ENCODE peak calls at places on chromosomes 1 and 21, in nine cellular contexts. One of them, this sample, is unnamed. For H3K9me2, the result is how much of the 10 kb centered on the place peaks cover.

GRCh38 chr1:56258395-56258794 is 321.0 kb downstream of the PLPP3 start:
- DNase-seq in PC-9: no peak
- DNase-seq in GM23338: peak
- DNase-seq in Karpas-422: no peak
- DNase-seq in PC-3: no peak
- DNase-seq in OCI-LY7: no peak
- DNase-seq in HCT116: no peak
- DNase-seq in GM23248: no peak
- DNase-seq in MM.1S: no peak
- DNase-seq in this sample: no peak

GRCh38 chr21:42120904-42121535 is 49.9 kb downstream of the UMODL1 start:
- DNase-seq in GM23248: no peak
- DNase-seq in PC-9: no peak
- DNase-seq in Karpas-422: peak
- DNase-seq in OCI-LY7: peak
- DNase-seq in GM23338: no peak
- DNase-seq in MM.1S: no peak
- DNase-seq in HCT116: no peak
- DNase-seq in PC-3: no peak
- DNase-seq in this sample: no peak

GRCh38 chr1:87367549-87367948 is 38.9 kb downstream of the LMO4 start:
- DNase-seq in Karpas-422: no peak
- DNase-seq in MM.1S: no peak
- DNase-seq in HCT116: no peak
- DNase-seq in GM23248: no peak
- DNase-seq in PC-9: no peak
- DNase-seq in OCI-LY7: no peak
- DNase-seq in PC-3: no peak
- DNase-seq in GM23338: no peak
- DNase-seq in this sample: no peak

GRCh38 chr1:51756290-51756689 is 122.2 kb downstream of the NRDC start:
- DNase-seq in PC-9: no peak
- DNase-seq in OCI-LY7: no peak
- DNase-seq in PC-3: no peak
- DNase-seq in GM23338: no peak
- DNase-seq in GM23248: no peak
- DNase-seq in Karpas-422: no peak
- DNase-seq in MM.1S: no peak
- DNase-seq in HCT116: no peak
- DNase-seq in this sample: no peak

GRCh38 chr21:8991088-8991907 is 1530.1 kb upstream of the TPTE start:
- DNase-seq in MM.1S: no peak
- DNase-seq in Karpas-422: peak
- DNase-seq in GM23338: peak
- DNase-seq in HCT116: no peak
- DNase-seq in GM23248: no peak
- DNase-seq in OCI-LY7: no peak
- DNase-seq in PC-3: peak
- DNase-seq in PC-9: no peak
- DNase-seq in this sample: no peak

GRCh38 chr1:222552882-222553281 is 5.0 kb upstream of the HHIPL2 start:
- DNase-seq in Karpas-422: no peak
- DNase-seq in PC-3: no peak
- DNase-seq in GM23338: no peak
- DNase-seq in HCT116: no peak
- DNase-seq in OCI-LY7: no peak
- DNase-seq in MM.1S: no peak
- DNase-seq in PC-9: no peak
- DNase-seq in GM23248: peak
- DNase-seq in this sample: no peak

GRCh38 chr1:43367026-43367903 is 546 bp downstream of the ELOVL1 start:
- DNase-seq in PC-3: peak
- DNase-seq in GM23338: peak
- DNase-seq in OCI-LY7: peak
- DNase-seq in MM.1S: peak
- DNase-seq in PC-9: no peak
- DNase-seq in GM23248: peak
- DNase-seq in Karpas-422: peak
- DNase-seq in HCT116: peak
- DNase-seq in this sample: peak

GRCh38 chr1:97999320-97999719 is 78.5 kb upstream of the DPYD start:
- DNase-seq in GM23248: peak
- DNase-seq in HCT116: no peak
- DNase-seq in GM23338: no peak
- DNase-seq in Karpas-422: no peak
- DNase-seq in PC-3: no peak
- DNase-seq in OCI-LY7: no peak
- DNase-seq in PC-9: no peak
- DNase-seq in MM.1S: no peak
- DNase-seq in this sample: no peak

GRCh38 chr1:213017447-213018273 is 2.0 kb upstream of the ANGEL2 start:
- DNase-seq in HCT116: no peak
- DNase-seq in Karpas-422: no peak
- DNase-seq in MM.1S: no peak
- DNase-seq in PC-9: no peak
- DNase-seq in OCI-LY7: no peak
- DNase-seq in GM23338: no peak
- DNase-seq in PC-3: peak
- DNase-seq in GM23248: peak
- DNase-seq in this sample: no peak

GRCh38 chr1:184514447-184514846 is 127.6 kb downstream of the C1orf21 start:
- DNase-seq in OCI-LY7: no peak
- DNase-seq in PC-3: no peak
- DNase-seq in PC-9: no peak
- DNase-seq in GM23248: no peak
- DNase-seq in Karpas-422: no peak
- DNase-seq in GM23338: no peak
- DNase-seq in HCT116: no peak
- DNase-seq in MM.1S: no peak
- DNase-seq in this sample: no peak

GRCh38 chr1:47436979-47437517 is 796 bp upstream of the FOXD2 start:
- DNase-seq in GM23338: peak
- DNase-seq in HCT116: no peak
- DNase-seq in PC-3: peak
- DNase-seq in MM.1S: no peak
- DNase-seq in PC-9: no peak
- DNase-seq in OCI-LY7: peak
- DNase-seq in Karpas-422: peak
- DNase-seq in GM23248: peak
- DNase-seq in this sample: no peak

GRCh38 chr1:221331263-221332183 is 410.4 kb downstream of the DUSP10 start:
- DNase-seq in GM23248: no peak
- DNase-seq in PC-9: no peak
- DNase-seq in PC-3: no peak
- DNase-seq in Karpas-422: no peak
- DNase-seq in MM.1S: no peak
- DNase-seq in HCT116: no peak
- DNase-seq in GM23338: no peak
- DNase-seq in OCI-LY7: no peak
- DNase-seq in this sample: no peak

GRCh38 chr1:52748119-52748518 is 21.9 kb downstream of the ZYG11B start:
- DNase-seq in OCI-LY7: peak
- DNase-seq in HCT116: no peak
- DNase-seq in GM23248: peak
- DNase-seq in PC-9: no peak
- DNase-seq in MM.1S: no peak
- DNase-seq in GM23338: no peak
- DNase-seq in Karpas-422: no peak
- DNase-seq in PC-3: peak
- DNase-seq in this sample: no peak

GRCh38 chr1:180917306-180918065 is 4.8 kb downstream of the KIAA1614 start:
- DNase-seq in PC-9: peak
- DNase-seq in MM.1S: no peak
- DNase-seq in GM23338: peak
- DNase-seq in GM23248: peak
- DNase-seq in OCI-LY7: no peak
- DNase-seq in HCT116: peak
- DNase-seq in Karpas-422: no peak
- DNase-seq in PC-3: no peak
- DNase-seq in this sample: no peak

GRCh38 chr1:202268032-202268431 is 73.7 kb downstream of the UBE2T start:
- DNase-seq in PC-9: no peak
- DNase-seq in PC-3: no peak
- DNase-seq in MM.1S: no peak
- DNase-seq in Karpas-422: no peak
- DNase-seq in OCI-LY7: no peak
- DNase-seq in GM23248: no peak
- DNase-seq in GM23338: no peak
- DNase-seq in HCT116: no peak
- DNase-seq in this sample: no peak

GRCh38 chr1:184624626-184625025 is 130.0 kb downstream of the EDEM3 start:
- DNase-seq in GM23248: peak
- DNase-seq in MM.1S: no peak
- DNase-seq in PC-3: peak
- DNase-seq in GM23338: no peak
- DNase-seq in OCI-LY7: no peak
- DNase-seq in HCT116: no peak
- DNase-seq in Karpas-422: no peak
- DNase-seq in PC-9: no peak
- DNase-seq in this sample: no peak

GRCh38 chr1:220300442-220301121 is 28.3 kb upstream of the RAB3GAP2 start:
- DNase-seq in Karpas-422: no peak
- DNase-seq in MM.1S: peak
- DNase-seq in GM23248: peak
- DNase-seq in PC-9: peak
- DNase-seq in HCT116: no peak
- DNase-seq in OCI-LY7: no peak
- DNase-seq in PC-3: peak
- DNase-seq in GM23338: peak
- DNase-seq in this sample: peak

DNA sequence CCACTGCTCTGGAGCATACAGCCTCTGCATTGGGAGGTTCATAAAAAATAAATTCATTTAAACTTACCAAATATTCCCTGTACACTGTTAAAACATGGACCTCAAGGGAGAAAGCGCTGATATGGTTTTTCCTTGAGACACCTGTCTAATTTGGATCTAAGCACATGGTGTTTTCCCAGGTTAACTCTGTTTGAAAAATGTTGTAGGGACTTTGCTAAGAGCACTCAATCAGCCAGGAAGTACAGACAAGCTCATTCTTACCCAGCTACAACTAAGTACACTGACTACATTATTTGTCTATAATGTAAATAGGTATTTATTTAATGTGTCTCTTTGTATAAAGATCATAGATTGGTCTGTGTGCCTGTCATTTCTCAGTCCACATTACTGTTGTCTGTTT is 61.8 kb upstream of the BCAR3 start:
- DNase-seq in PC-3: no peak
- DNase-seq in OCI-LY7: no peak
- DNase-seq in Karpas-422: no peak
- DNase-seq in HCT116: no peak
- DNase-seq in GM23338: no peak
- DNase-seq in PC-9: no peak
- DNase-seq in MM.1S: no peak
- DNase-seq in GM23248: no peak
- DNase-seq in this sample: no peak
- H3K9me2 ChIP-seq in PC-3: under half
- H3K9me2 ChIP-seq in OCI-LY7: under half
- H3K9me2 ChIP-seq in Karpas-422: under half
- H3K9me2 ChIP-seq in HCT116: under half
- H3K9me2 ChIP-seq in GM23338: under half
- H3K9me2 ChIP-seq in PC-9: under half
- H3K9me2 ChIP-seq in MM.1S: under half
- H3K9me2 ChIP-seq in GM23248: under half
- H3K9me2 ChIP-seq in this sample: under half

GRCh38 chr21:44406953-44407352 is 48.4 kb upstream of the LRRC3 start:
- DNase-seq in PC-9: no peak
- DNase-seq in GM23248: no peak
- DNase-seq in OCI-LY7: no peak
- DNase-seq in PC-3: no peak
- DNase-seq in HCT116: no peak
- DNase-seq in GM23338: no peak
- DNase-seq in MM.1S: no peak
- DNase-seq in Karpas-422: no peak
- DNase-seq in this sample: no peak
- H3K9me2 ChIP-seq in PC-9: under half
- H3K9me2 ChIP-seq in GM23248: under half
- H3K9me2 ChIP-seq in OCI-LY7: under half
- H3K9me2 ChIP-seq in PC-3: under half
- H3K9me2 ChIP-seq in HCT116: under half
- H3K9me2 ChIP-seq in GM23338: under half
- H3K9me2 ChIP-seq in MM.1S: under half
- H3K9me2 ChIP-seq in Karpas-422: under half
- H3K9me2 ChIP-seq in this sample: under half

GRCh38 chr1:109994654-109995053 is 10.1 kb downstream of the AHCYL1 start:
- DNase-seq in GM23338: no peak
- DNase-seq in HCT116: no peak
- DNase-seq in PC-9: no peak
- DNase-seq in MM.1S: no peak
- DNase-seq in OCI-LY7: no peak
- DNase-seq in GM23248: no peak
- DNase-seq in Karpas-422: no peak
- DNase-seq in PC-3: no peak
- DNase-seq in this sample: no peak
- H3K9me2 ChIP-seq in GM23338: under half
- H3K9me2 ChIP-seq in HCT116: under half
- H3K9me2 ChIP-seq in PC-9: under half
- H3K9me2 ChIP-seq in MM.1S: under half
- H3K9me2 ChIP-seq in OCI-LY7: under half
- H3K9me2 ChIP-seq in GM23248: under half
- H3K9me2 ChIP-seq in Karpas-422: under half
- H3K9me2 ChIP-seq in PC-3: under half
- H3K9me2 ChIP-seq in this sample: under half

GRCh38 chr1:206438554-206438953 is 31.7 kb upstream of the IKBKE start:
- DNase-seq in OCI-LY7: no peak
- DNase-seq in PC-9: no peak
- DNase-seq in GM23338: no peak
- DNase-seq in PC-3: no peak
- DNase-seq in MM.1S: no peak
- DNase-seq in Karpas-422: no peak
- DNase-seq in GM23248: no peak
- DNase-seq in HCT116: no peak
- DNase-seq in this sample: no peak

GRCh38 chr1:206430031-206430983 is 40.0 kb upstream of the IKBKE start:
- DNase-seq in PC-9: no peak
- DNase-seq in PC-3: peak
- DNase-seq in OCI-LY7: no peak
- DNase-seq in HCT116: no peak
- DNase-seq in Karpas-422: no peak
- DNase-seq in GM23248: peak
- DNase-seq in GM23338: no peak
- DNase-seq in MM.1S: peak
- DNase-seq in this sample: no peak

GRCh38 chr1:206439205-206439604 is 31.1 kb upstream of the IKBKE start:
- DNase-seq in GM23338: no peak
- DNase-seq in OCI-LY7: no peak
- DNase-seq in GM23248: no peak
- DNase-seq in PC-3: no peak
- DNase-seq in Karpas-422: no peak
- DNase-seq in HCT116: no peak
- DNase-seq in PC-9: no peak
- DNase-seq in MM.1S: no peak
- DNase-seq in this sample: no peak

DNA sequence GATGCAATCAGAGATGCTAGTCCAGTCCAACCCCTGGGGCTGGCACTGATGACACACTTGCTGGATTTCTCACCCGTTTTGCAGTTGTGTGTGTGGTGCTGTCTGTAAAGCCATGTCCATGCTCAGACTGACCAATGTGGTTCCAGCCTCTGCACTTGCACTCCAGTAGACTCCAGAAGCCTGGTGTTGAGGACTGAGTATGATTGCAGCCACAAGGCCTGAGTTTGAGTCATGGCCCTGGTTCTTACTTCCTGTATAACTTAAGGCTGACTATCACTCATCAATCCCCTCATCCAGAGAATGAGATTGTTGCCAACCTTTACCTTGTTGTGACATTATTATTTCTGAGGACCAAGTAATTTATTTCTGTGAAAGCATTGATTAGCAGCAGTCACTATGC is 34.8 kb upstream of the IKBKE start:
- DNase-seq in Karpas-422: no peak
- DNase-seq in GM23338: no peak
- DNase-seq in GM23248: no peak
- DNase-seq in HCT116: no peak
- DNase-seq in PC-9: no peak
- DNase-seq in PC-3: no peak
- DNase-seq in OCI-LY7: no peak
- DNase-seq in MM.1S: no peak
- DNase-seq in this sample: no peak
- H3K9me2 ChIP-seq in Karpas-422: under half
- H3K9me2 ChIP-seq in GM23338: under half
- H3K9me2 ChIP-seq in GM23248: under half
- H3K9me2 ChIP-seq in HCT116: under half
- H3K9me2 ChIP-seq in PC-9: under half
- H3K9me2 ChIP-seq in PC-3: under half
- H3K9me2 ChIP-seq in OCI-LY7: under half
- H3K9me2 ChIP-seq in MM.1S: under half
- H3K9me2 ChIP-seq in this sample: under half